ENCODE peak calls at places on chromosomes 5 and 9, in four cellular contexts. A is cardiac muscle cell, D is breast epithelium, M is fibroblast of lung. O is an unnamed sample. For H3K4me1, the result is how much of the 10 kb centered on the place peaks cover.

GRCh38 chr9:17905356-17906203 is 326.7 kb downstream of the SH3GL2 start:
- DNase-seq in A (peak), D (no peak), M (no peak), O (no peak)

GRCh38 chr5:160699301-160699700 is 152.7 kb downstream of the ATP10B start:
- DNase-seq in A (no peak), D (no peak), M (no peak), O (no peak)

GRCh38 chr5:135944967-135945560 is 9.7 kb downstream of the LECT2 start:
- DNase-seq in A (peak), D (no peak), M (peak), O (peak)

GRCh38 chr5:150035139-150035893 is 34.8 kb downstream of the HMGXB3 start:
- DNase-seq in A (no peak), D (no peak), M (no peak), O (no peak)

GRCh38 chr9:111752455-111752854 is 42.3 kb downstream of the SHOC1 start:
- DNase-seq in A (peak), D (no peak), M (peak), O (no peak)

GRCh38 chr9:125663127-125663526 is 43.9 kb downstream of the MAPKAP1 start:
- DNase-seq in A (peak), D (no peak), M (peak), O (no peak)

GRCh38 chr5:76402251-76402879 is 720 bp upstream of the IQGAP2 start:
- DNase-seq in A (no peak), D (no peak), M (no peak), O (peak)

GRCh38 chr9:127336708-127337352 is 60.1 kb upstream of the SLC2A8 start:
- DNase-seq in A (peak), D (peak), M (peak), O (no peak)

GRCh38 chr5:149646564-149646963 is 65.3 kb downstream of the ARHGEF37 start:
- DNase-seq in A (no peak), D (no peak), M (no peak), O (peak)

GRCh38 chr9:105205787-105206511 is 38.5 kb upstream of the SLC44A1 start:
- DNase-seq in A (peak), D (no peak), M (peak), O (no peak)

GRCh38 chr5:30960041-30960440 is 233.4 kb upstream of the CDH6 start:
- DNase-seq in A (no peak), D (no peak), M (no peak), O (no peak)

GRCh38 chr5:122142480-122142879 is 13.1 kb downstream of the ZNF474 start:
- DNase-seq in A (no peak), D (no peak), M (peak), O (no peak)

GRCh38 chr5:151480384-151480783 is 33.0 kb downstream of the SLC36A1 start:
- DNase-seq in A (peak), D (no peak), M (peak), O (no peak)

GRCh38 chr5:138873886-138874200 is 1.3 kb downstream of the LRRTM2 start:
- DNase-seq in A (no peak), D (no peak), M (no peak), O (no peak)

GRCh38 chr5:59819806-59820205 is 73.7 kb downstream of the PDE4D start:
- DNase-seq in A (peak), D (no peak), M (no peak), O (no peak)

GRCh38 chr5:14900661-14901461 is 29.3 kb upstream of the ANKH start:
- DNase-seq in A (peak), D (no peak), M (peak), O (no peak)

GRCh38 chr9:94717656-94718225 is 8.8 kb upstream of the AOPEP start:
- DNase-seq in A (peak), D (no peak), M (no peak), O (no peak)

GRCh38 chr9:115395511-115396021 is 277.6 kb upstream of the TNC start:
- DNase-seq in A (peak), D (no peak), M (no peak), O (no peak)

GRCh38 chr5:6633469-6634326 is 458 bp downstream of the SRD5A1 start:
- DNase-seq in A (peak), D (no peak), M (peak), O (no peak)

GRCh38 chr9:125536184-125537152 is 170.5 kb downstream of the MAPKAP1 start:
- DNase-seq in A (peak), D (peak), M (no peak), O (no peak)

GRCh38 chr9:77892955-77893514 is 138.6 kb downstream of the GNAQ start:
- DNase-seq in A (no peak), D (no peak), M (no peak), O (no peak)

GRCh38 chr9:14433293-14433818 is 119.4 kb upstream of the NFIB start:
- DNase-seq in A (peak), D (no peak), M (peak), O (no peak)

GRCh38 chr5:38382898-38383297 is 124.5 kb downstream of the EGFLAM start:
- DNase-seq in A (peak), D (peak), M (peak), O (peak)

GRCh38 chr5:54524704-54525103 is 7.1 kb downstream of the SNX18 start:
- DNase-seq in A (no peak), D (no peak), M (no peak), O (no peak)

DNA sequence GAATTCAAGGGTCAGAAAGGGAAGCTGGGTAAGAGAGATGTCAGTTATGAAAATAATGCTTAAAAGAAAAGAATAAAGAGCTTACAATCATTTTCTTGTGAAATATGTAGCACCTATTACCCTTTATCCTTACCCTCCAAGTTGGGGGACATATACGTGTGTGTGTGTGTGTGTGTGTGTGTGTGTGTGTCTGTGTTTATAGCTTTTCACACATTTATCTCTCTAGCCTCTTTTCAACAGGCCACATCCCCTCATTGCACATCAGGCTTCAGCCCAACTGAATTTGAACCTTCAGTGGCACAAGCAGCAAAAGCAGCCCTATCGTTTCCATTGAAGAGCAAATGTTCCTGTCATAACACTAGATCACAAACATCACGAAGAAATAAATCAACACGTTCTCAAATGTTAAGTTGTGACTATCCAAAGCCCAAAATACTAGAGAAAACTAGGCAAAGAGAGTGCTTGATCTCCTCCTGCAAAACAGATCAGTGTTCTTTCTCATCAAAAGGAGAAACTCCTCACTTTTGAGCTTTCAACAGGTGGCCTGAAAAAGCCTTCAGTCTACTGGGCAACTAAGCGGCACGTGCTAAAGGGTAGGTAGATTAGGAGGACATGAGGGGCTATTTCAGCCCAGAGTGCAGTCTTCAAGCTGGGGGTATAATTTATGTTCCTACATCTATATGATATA is 416.4 kb downstream of the EFNA5 start:
- DNase-seq in A (no peak), D (no peak), M (no peak), O (no peak)
- TF ChIP-seq CTCF in A (no peak), D (no peak), M (no peak), O (no peak)

GRCh38 chr5:137734962-137735530 is 843 bp downstream of the KLHL3 start:
- DNase-seq in A (peak), D (no peak), M (peak), O (no peak)
- H3K4me1 ChIP-seq in A (under half), D (under half), M (under half), O (half or more)

DNA sequence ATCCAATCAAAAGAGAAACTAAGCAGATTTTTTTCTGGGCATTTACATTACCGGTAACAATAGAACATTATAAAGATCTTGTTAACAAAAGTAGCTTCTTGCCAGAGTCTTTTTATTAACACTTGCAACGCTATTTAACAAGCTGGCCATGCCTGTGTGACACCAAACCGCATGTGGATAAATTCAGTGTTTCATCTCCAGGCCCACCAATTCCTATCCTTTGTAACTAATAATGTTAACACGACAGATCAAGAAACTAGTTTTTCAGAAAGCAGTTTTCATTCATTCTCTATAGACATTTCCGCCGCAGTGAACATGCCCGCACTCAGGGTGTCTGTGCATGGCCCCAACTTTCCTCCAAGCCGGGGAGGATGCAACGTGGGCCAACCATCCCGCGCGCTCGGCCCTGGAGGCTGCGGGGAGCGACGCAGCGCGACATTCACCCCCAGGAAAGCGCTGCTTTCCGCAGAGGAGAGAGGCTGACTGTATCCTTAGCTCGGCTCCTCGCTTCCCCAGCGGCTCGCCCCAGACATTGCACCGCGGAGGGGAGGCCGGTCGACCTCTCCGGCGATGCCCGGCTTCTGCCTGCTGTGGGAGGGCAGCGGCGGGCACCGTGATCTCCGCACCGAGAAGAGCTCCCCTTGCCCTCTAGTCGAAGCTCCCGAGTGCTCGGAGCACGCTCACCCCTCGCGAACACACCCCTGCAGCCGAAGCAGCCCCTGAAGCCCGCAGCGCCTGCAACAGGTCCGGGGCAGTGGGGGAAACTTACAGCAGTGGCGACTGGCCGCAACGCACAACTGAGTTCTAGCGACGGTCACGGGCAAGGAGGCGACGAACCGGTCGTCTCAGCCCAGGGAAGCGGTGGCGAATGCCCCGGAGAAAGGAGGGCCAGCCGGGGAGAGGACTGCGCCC is 734 bp downstream of the ENC1 start:
- DNase-seq in A (peak), D (peak), M (peak), O (peak)
- TF ChIP-seq CTCF in A (no peak), D (no peak), M (peak), O (no peak)

GRCh38 chr5:140108093-140109049 is 5.5 kb upstream of the PURA start:
- DNase-seq in A (no peak), D (no peak), M (no peak), O (peak)
- H3K4me1 ChIP-seq in A (under half), D (under half), M (under half), O (half or more)

GRCh38 chr5:172160506-172160905 is 27.5 kb downstream of the STK10 start:
- DNase-seq in A (no peak), D (no peak), M (no peak), O (no peak)

GRCh38 chr5:172165465-172165864 is 22.6 kb downstream of the STK10 start:
- DNase-seq in A (no peak), D (no peak), M (no peak), O (no peak)

GRCh38 chr5:172164773-172165212 is 23.2 kb downstream of the STK10 start:
- DNase-seq in A (peak), D (no peak), M (peak), O (no peak)

GRCh38 chr5:172163346-172163745 is 24.7 kb downstream of the STK10 start:
- DNase-seq in A (no peak), D (no peak), M (no peak), O (no peak)

DNA sequence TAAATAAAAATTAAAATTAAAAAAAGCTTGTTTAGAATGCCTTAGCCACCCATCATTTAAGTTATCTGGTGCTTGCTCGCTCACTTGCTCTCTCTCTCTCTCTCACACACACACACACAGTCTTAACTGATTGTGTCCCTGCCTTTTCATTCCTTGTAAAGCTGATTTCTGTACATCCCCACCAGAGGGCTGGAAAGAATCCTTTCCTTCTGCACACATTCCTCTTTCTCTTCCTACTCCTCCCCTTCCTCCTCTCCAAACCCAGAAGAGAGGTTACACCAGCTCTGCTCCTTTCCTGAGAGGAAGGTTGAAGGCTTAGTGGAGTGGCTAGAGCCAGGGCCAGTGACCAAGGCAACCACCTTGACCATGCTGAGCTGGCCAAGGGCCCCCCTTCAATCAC is 25.7 kb downstream of the STK10 start:
- DNase-seq in A (peak), D (no peak), M (peak), O (no peak)
- TF ChIP-seq CTCF in A (peak), D (no peak), M (no peak), O (no peak)

GRCh38 chr9:134410078-134410834 is 84.0 kb downstream of the RXRA start:
- DNase-seq in A (no peak), D (no peak), M (no peak), O (no peak)

GRCh38 chr9:134411451-134412297 is 85.4 kb downstream of the RXRA start:
- DNase-seq in A (peak), D (no peak), M (peak), O (no peak)

GRCh38 chr9:134408939-134409737 is 82.9 kb downstream of the RXRA start:
- DNase-seq in A (no peak), D (no peak), M (no peak), O (no peak)

GRCh38 chr9:134412298-134412711 is 86.0 kb downstream of the RXRA start:
- DNase-seq in A (no peak), D (no peak), M (no peak), O (no peak)

GRCh38 chr9:134410835-134411217 is 84.6 kb downstream of the RXRA start:
- DNase-seq in A (no peak), D (no peak), M (no peak), O (no peak)
- H3K4me1 ChIP-seq in A (under half), D (under half), M (under half), O (under half)

DNA sequence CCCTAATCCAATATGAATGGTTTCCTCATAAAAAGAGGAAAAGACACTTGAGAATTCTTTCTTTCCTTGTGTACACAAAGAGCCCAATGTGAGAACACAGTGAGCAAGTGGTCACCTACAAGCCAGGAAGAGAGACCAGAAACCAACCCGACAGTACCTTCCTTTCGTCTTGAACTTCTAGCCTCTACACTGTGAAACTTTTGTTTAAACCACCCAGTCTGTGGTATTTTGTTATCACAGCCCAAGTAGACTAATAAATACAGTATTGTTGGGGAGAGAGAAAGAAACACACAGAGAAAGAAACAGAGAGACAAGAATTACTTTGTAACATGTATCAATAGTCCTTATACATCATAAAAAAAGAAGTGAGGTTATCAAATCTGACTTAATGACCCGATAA is 37.2 kb downstream of the CENPK start:
- DNase-seq in A (no peak), D (no peak), M (no peak), O (no peak)
- TF ChIP-seq CTCF in A (no peak), D (no peak), M (no peak), O (no peak)

DNA sequence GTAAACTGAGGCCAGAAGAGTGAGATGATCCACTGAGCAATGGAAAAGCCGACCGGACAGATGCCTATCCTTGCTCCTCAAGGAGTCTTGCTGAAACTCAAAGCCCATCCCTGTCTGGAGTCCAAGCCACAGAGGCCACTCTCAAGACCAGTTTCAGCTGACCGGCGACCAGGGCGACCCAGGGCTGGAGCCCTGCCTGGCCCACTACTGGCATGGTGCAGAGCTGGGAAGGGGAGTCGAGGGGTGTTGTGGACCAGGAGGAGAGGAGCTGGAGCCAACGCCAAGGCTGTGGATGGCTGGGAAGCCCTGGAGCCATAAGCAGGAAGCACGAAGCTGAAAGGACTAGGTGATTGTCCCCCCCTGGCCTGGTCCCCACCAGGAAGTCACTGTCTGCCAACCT is 22.1 kb downstream of the FAM163B start:
- DNase-seq in A (no peak), D (no peak), M (no peak), O (no peak)
- H3K4me1 ChIP-seq in A (under half), D (under half), M (under half), O (under half)